ENCODE peak calls at places on chromosomes 3 and 15, in five cellular contexts. C is right atrium auricular region; L is heart left ventricle; I is CD8-positive, alpha-beta T cell; E is CD8-positive, alpha-beta memory T cell. A is an unnamed sample.
A peak's percentile ranks its signal among the peaks of the same experiment; 100 is the strongest.

GRCh38 chr15:30903497-30904187 is at the start of gene FAN1:
- DNase-seq in I (peak; percentile 73), L (peak; percentile 92), C (peak; percentile 87), E (peak; percentile 63), A (peak; percentile 89)

GRCh38 chr3:193826126-193826795 is 233.3 kb downstream of the OPA1 start:
- DNase-seq in L (no peak), C (peak; percentile 62), I (no peak), E (no peak), A (no peak)

GRCh38 chr3:177236704-177237103 is 39.4 kb upstream of the TBL1XR1 start:
- DNase-seq in E (no peak), L (no peak), C (peak; percentile 9), I (no peak), A (no peak)

GRCh38 chr3:66858656-66859381 is 139.3 kb upstream of the KBTBD8 start:
- DNase-seq in C (no peak), I (no peak), E (no peak), L (no peak), A (peak; percentile 81)

GRCh38 chr3:170233532-170233931 is 11.3 kb downstream of the PRKCI start:
- DNase-seq in C (no peak), E (no peak), L (peak; percentile 31), I (no peak), A (no peak)

GRCh38 chr3:102464261-102464660 is 29.4 kb downstream of the ZPLD1 start:
- DNase-seq in C (no peak), E (no peak), I (no peak), L (no peak), A (no peak)

GRCh38 chr3:51539291-51539891 is 872 bp downstream of the RAD54L2 start:
- DNase-seq in I (peak; percentile 22), E (no peak), L (no peak), C (peak; percentile 57), A (no peak)

GRCh38 chr3:11629716-11630115 is 14.0 kb downstream of the VGLL4 start:
- DNase-seq in L (no peak), I (no peak), C (no peak), E (no peak), A (no peak)

GRCh38 chr3:195059471-195060216 is 211.3 kb downstream of the XXYLT1 start:
- DNase-seq in I (no peak), C (no peak), E (no peak), L (no peak), A (no peak)

DNA sequence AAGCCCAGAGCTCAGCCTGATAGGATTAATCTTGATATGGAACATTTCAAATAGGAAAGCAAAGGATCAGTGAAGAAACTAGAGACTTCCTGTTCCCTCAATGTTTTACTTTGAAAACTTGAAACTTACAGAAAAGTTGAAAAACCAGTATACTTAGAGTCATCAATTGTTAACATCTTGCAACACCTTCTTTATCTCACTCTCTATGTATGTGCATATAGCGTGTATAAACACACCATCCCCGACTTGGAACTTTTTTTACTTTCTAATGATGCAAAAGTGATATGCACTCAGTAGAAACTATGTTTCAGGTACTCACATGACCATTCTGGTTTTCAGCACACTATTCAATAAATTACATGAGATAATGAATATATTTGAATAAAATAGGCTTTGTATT is 60.5 kb downstream of the SEC22A start:
- DNase-seq in E (no peak), C (no peak), I (no peak), L (no peak), A (no peak)
- H3K4me3 ChIP-seq in E (no peak overlapping the region), C (no peak overlapping the region), I (no peak overlapping the region), L (no peak overlapping the region), A (no peak overlapping the region)

GRCh38 chr3:53978386-53978785 is 86.7 kb upstream of the SELENOK start:
- DNase-seq in I (no peak), C (no peak), E (no peak), L (no peak), A (no peak)

GRCh38 chr3:53970656-53971055 is 79.0 kb upstream of the SELENOK start:
- DNase-seq in C (no peak), I (no peak), E (no peak), L (no peak), A (peak; percentile 23)

GRCh38 chr3:53974314-53974713 is 82.7 kb upstream of the SELENOK start:
- DNase-seq in E (no peak), C (no peak), L (no peak), I (no peak), A (no peak)

GRCh38 chr3:53975382-53975781 is 83.7 kb upstream of the SELENOK start:
- DNase-seq in I (no peak), E (no peak), L (no peak), C (no peak), A (no peak)
- H3K36me3 ChIP-seq in I (no peaks in the 10 kb centered on the region), E (no peaks in the 10 kb centered on the region), L (no peaks in the 10 kb centered on the region), C (no peaks in the 10 kb centered on the region), A (no peaks in the 10 kb centered on the region)

DNA sequence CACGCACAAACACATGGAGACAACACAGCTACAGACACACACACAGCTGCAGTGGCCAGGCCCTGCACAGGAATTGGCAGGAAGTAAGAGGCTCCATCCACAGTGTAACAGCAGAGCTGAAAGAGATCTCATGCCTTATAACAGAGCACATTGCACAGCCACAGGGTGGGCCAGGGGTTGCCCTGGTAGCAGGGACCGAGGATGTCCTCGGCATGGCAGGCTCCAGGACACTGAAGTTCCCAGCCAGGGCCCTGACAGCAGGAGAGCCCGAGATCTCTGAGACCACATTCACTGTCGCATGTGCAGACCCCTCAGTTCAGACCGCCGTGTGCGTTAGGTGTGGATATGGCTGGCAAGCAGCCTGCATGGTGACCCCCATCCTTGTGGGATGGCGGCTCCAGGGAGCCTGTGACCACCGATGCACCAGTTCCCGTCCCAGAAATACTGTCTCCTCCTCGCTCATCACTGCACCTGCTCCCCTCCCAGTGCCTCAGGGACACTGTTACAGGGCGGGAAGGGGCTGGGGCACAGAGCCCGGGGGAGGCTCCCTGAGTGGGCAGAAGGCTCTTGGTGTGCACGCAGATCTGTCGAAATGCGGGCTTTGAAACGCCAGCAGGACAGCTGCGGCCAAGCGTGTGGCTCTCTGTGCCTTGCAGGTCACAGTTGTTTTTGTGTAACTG is 1.5 kb upstream of the OCA2 start:
- DNase-seq in L (no peak), C (no peak), I (no peak), E (no peak), A (peak; percentile 41)
- H3K27me3 ChIP-seq in L (peaks cover 13% of the 10 kb centered on the region), C (no peaks in the 10 kb centered on the region), I (peaks cover 29% of the 10 kb centered on the region), E (peaks cover 38% of the 10 kb centered on the region), A (peaks cover 62% of the 10 kb centered on the region)

DNA sequence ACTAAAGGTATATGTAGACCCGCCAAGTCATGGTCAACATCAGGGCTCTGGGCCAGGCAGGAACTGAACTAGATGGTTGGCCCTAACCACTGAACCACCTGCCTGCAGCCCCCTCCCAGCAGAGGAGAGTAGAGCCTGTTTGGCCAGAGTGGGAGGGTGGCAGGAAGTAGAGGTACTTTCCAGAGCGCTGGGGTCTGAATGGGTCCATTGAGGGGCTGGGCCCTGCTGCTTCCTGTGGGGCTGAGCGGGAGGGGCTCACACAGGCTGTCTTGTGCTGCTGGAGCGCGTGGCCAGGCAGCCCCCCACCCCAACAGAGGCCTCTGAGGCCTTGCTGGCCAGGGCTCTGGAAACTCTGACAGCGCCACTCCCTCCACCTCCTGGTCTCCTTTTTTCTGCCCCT is 17.4 kb downstream of the CSPG4 start:
- DNase-seq in L (no peak), I (no peak), E (no peak), C (no peak), A (no peak)
- H3K4me3 ChIP-seq in L (no peak overlapping the region), I (no peak overlapping the region), E (no peak overlapping the region), C (no peak overlapping the region), A (no peak overlapping the region)

A was measured in H7.